ENCODE peak calls at places on chromosomes 16 and 17, in nine cellular contexts. S, E, X, J, D, T, F, B and H are unnamed samples.

GRCh38 chr16:3655791-3656490 is 1.4 kb downstream of the DNASE1 start:
- DNase-seq in S (peak; percentile 46), E (no peak), X (no peak), J (no peak), D (no peak), T (no peak), F (no peak), B (no peak), H (no peak)

GRCh38 chr17:21539146-21539545 is 153.2 kb upstream of the KCNJ18 start:
- DNase-seq in S (no peak), E (no peak), X (no peak), J (no peak), D (no peak), T (no peak), F (peak; percentile 67), B (no peak), H (no peak)

GRCh38 chr17:55825213-55825612 is 74.4 kb downstream of the PCTP start:
- DNase-seq in S (no peak), E (no peak), X (no peak), J (no peak), D (no peak), T (no peak), F (peak; percentile 6), B (no peak), H (no peak)

GRCh38 chr17:31509095-31509804 is 117.8 kb downstream of the RAB11FIP4 start:
- DNase-seq in S (no peak), E (no peak), X (no peak), J (no peak), D (no peak), T (no peak), F (no peak), B (no peak), H (no peak)

GRCh38 chr17:55959756-55960155 is 193.5 kb upstream of the ANKFN1 start:
- DNase-seq in S (no peak), E (no peak), X (no peak), J (no peak), D (no peak), T (no peak), F (no peak), B (no peak), H (no peak)

GRCh38 chr16:68395167-68395786 is 53.0 kb downstream of the SMPD3 start:
- DNase-seq in S (no peak), E (no peak), X (no peak), J (no peak), D (no peak), T (no peak), F (no peak), B (no peak), H (no peak)

GRCh38 chr16:24123275-24123674 is 132.9 kb upstream of the CACNG3 start:
- DNase-seq in S (no peak), E (no peak), X (no peak), J (no peak), D (no peak), T (no peak), F (no peak), B (no peak), H (no peak)

GRCh38 chr17:13502263-13502662 is 99.5 kb downstream of the HS3ST3A1 start:
- DNase-seq in S (no peak), E (no peak), X (no peak), J (no peak), D (no peak), T (no peak), F (no peak), B (no peak), H (no peak)

GRCh38 chr16:27526169-27526568 is 23.5 kb downstream of the GTF3C1 start:
- DNase-seq in S (no peak), E (no peak), X (no peak), J (no peak), D (peak; percentile 41), T (no peak), F (no peak), B (no peak), H (no peak)

GRCh38 chr17:55347341-55347740 is 74.3 kb downstream of the MMD start:
- DNase-seq in S (no peak), E (no peak), X (no peak), J (no peak), D (no peak), T (no peak), F (no peak), B (no peak), H (no peak)

GRCh38 chr17:17496189-17497064 is at the start of gene RASD1:
- DNase-seq in S (peak; percentile 92), E (peak; percentile 95), X (peak; percentile 75), J (peak; percentile 75), D (peak; percentile 91), T (peak; percentile 79), F (peak; percentile 90), B (peak; percentile 77), H (peak; percentile 79)

GRCh38 chr17:61444831-61445230 is 7.4 kb upstream of the TBX4 start:
- DNase-seq in S (no peak), E (no peak), X (no peak), J (no peak), D (no peak), T (no peak), F (no peak), B (no peak), H (no peak)

GRCh38 chr16:89117975-89118289 is 24.3 kb downstream of the ACSF3 start:
- DNase-seq in S (no peak), E (peak; percentile 15), X (no peak), J (no peak), D (no peak), T (no peak), F (no peak), B (no peak), H (no peak)

GRCh38 chr16:34743115-34743514 is 1283.7 kb downstream of the TP53TG3F start:
- DNase-seq in S (no peak), E (no peak), X (no peak), J (no peak), D (no peak), T (no peak), F (no peak), B (no peak), H (no peak)

GRCh38 chr16:73385701-73386100 is 337.8 kb upstream of the ZFHX3 start:
- DNase-seq in S (no peak), E (no peak), X (no peak), J (no peak), D (no peak), T (no peak), F (no peak), B (no peak), H (no peak)

GRCh38 chr16:73390491-73390890 is 342.6 kb upstream of the ZFHX3 start:
- DNase-seq in S (no peak), E (no peak), X (no peak), J (no peak), D (no peak), T (no peak), F (no peak), B (no peak), H (no peak)

GRCh38 chr16:73387979-73388378 is 340.1 kb upstream of the ZFHX3 start:
- DNase-seq in S (no peak), E (no peak), X (no peak), J (no peak), D (no peak), T (no peak), F (no peak), B (no peak), H (no peak)

GRCh38 chr16:73390936-73391335 is 343.0 kb upstream of the ZFHX3 start:
- DNase-seq in S (no peak), E (no peak), X (no peak), J (no peak), D (no peak), T (no peak), F (peak; percentile 1), B (no peak), H (no peak)

GRCh38 chr16:73389075-73389474 is 341.1 kb upstream of the ZFHX3 start:
- DNase-seq in S (no peak), E (no peak), X (no peak), J (no peak), D (no peak), T (no peak), F (no peak), B (no peak), H (no peak)
- TF ChIP-seq CTCF in S (no peak), E (no peak), X (no peak), J (no peak), D (no peak), T (no peak), F (no peak), B (no peak), H (no peak)

DNA sequence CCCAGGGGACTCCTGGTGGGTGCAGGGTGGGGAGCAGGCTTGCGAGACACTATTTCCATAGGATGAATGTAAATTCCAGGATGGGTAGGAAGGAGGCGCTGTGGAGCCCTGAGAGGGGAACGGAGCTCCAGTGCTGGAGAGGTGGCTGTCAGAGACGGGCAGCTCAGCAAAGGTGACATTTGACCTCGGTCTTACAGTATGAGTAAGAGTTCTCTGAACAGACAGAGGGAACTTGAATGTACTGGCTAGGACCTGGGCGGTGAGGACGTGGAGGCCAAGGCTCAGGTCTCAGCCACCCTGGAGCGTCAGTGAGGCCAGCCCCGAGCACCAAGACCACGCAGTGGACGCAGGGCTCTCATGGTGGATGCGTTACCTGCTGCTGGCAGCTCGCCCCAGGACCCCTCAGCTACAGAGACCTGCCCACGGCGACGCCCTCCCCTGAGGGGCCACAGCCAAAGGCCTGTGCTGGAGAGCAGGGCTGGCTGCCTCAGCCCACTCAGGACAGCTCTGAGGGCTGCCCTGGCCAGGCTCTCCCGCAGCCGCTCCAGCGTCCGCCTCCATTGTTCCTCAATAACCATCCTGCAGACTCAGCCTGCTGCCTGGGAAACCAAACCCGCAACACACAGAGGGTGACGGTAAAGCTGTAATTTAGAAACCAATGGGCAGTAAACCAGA is 65.9 kb upstream of the TNRC6C start:
- DNase-seq in S (no peak), E (peak; percentile 66), X (no peak), J (no peak), D (no peak), T (peak; percentile 34), F (no peak), B (peak; percentile 65), H (no peak)
- TF ChIP-seq CTCF in S (no peak), E (peak; percentile 60), X (no peak), J (no peak), D (no peak), T (peak; percentile 55), F (peak; percentile 13), B (peak; percentile 58), H (no peak)

GRCh38 chr16:9225527-9226316 is 134.3 kb downstream of the HAPSTR1 start:
- DNase-seq in S (no peak), E (peak; percentile 39), X (no peak), J (no peak), D (no peak), T (no peak), F (no peak), B (no peak), H (no peak)

DNA sequence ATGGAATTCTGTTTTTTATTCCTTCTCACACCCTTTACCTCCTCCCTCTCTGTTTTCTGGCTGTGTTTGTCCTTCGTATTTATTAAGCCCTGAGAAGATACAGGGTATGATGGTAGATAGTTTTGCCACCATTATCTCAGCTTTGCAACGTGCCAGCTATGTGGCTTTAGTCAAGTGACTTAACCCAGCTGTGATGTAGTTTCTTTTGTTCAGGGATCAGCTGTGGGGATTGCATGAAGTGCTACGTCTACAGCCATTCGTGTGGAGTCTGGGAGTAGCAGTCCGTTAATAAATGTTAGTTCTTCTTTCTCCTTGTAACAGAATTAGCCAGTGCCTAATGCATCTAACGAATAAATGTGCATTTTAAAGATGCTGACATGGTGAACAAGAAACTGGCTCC is 128.4 kb downstream of the HAPSTR1 start:
- DNase-seq in S (no peak), E (no peak), X (no peak), J (no peak), D (no peak), T (no peak), F (no peak), B (no peak), H (no peak)
- TF ChIP-seq CTCF in S (no peak), E (no peak), X (no peak), J (no peak), D (no peak), T (no peak), F (no peak), B (no peak), H (no peak)

GRCh38 chr16:61421111-61421510 is 615.1 kb downstream of the CDH8 start:
- DNase-seq in S (no peak), E (no peak), X (no peak), J (no peak), D (no peak), T (no peak), F (no peak), B (no peak), H (no peak)
- TF ChIP-seq CTCF in S (no peak), E (no peak), X (no peak), J (no peak), D (no peak), T (no peak), F (no peak), B (no peak), H (no peak)